ENCODE peak calls at places on chromosome 22, in six cellular contexts. N is stimulated activated CD8-positive, alpha-beta memory T cell treated with anti-CD3 and anti-CD28 coated beads, Interleukin-15, amount 100 ng/mL, for 48 hours; W is pancreas; K is SK-MEL-5; H is Kasumi-1; P is body of pancreas. U is an unnamed sample.

GRCh38 chr22:25970996-25971811 is 198.1 kb upstream of the SEZ6L start:
- DNase-seq in N (no peak), W (no peak), K (no peak), H (no peak), P (no peak), U (no peak)

GRCh38 chr22:44313385-44314006 is 745 bp upstream of the SHISAL1 start:
- DNase-seq in N (no peak), W (no peak), K (no peak), H (no peak), P (no peak), U (no peak)

GRCh38 chr22:23077627-23078461 is 7.5 kb downstream of the GNAZ start:
- DNase-seq in N (no peak), W (no peak), K (no peak), H (no peak), P (peak), U (no peak)

GRCh38 chr22:49648053-49648452 is 179.6 kb downstream of the BRD1 start:
- DNase-seq in N (no peak), W (no peak), K (no peak), H (no peak), P (no peak), U (no peak)

GRCh38 chr22:28600546-28601143 is 79.0 kb downstream of the TTC28 start:
- DNase-seq in N (no peak), W (no peak), K (peak), H (peak), P (no peak), U (no peak)

GRCh38 chr22:20130739-20131592 is 638 bp upstream of the ZDHHC8 start:
- DNase-seq in N (peak), W (peak), K (peak), H (peak), P (peak), U (peak)

GRCh38 chr22:45966320-45966891 is 10.6 kb downstream of the WNT7B start:
- DNase-seq in N (no peak), W (no peak), K (no peak), H (peak), P (peak), U (peak)

GRCh38 chr22:44304354-44304753 is 8.4 kb downstream of the SHISAL1 start:
- DNase-seq in N (no peak), W (no peak), K (peak), H (no peak), P (no peak), U (no peak)

GRCh38 chr22:38872172-38872830 is at the start of gene CBX6:
- DNase-seq in N (peak), W (peak), K (peak), H (peak), P (peak), U (peak)

GRCh38 chr22:36790648-36791047 is 14.7 kb upstream of the IFT27 start:
- DNase-seq in N (peak), W (no peak), K (no peak), H (no peak), P (no peak), U (no peak)

GRCh38 chr22:38700789-38701628 is at the start of gene JOSD1:
- DNase-seq in N (peak), W (peak), K (peak), H (peak), P (peak), U (peak)

GRCh38 chr22:40609216-40609615 is 27.3 kb downstream of the MRTFA start:
- DNase-seq in N (no peak), W (no peak), K (no peak), H (no peak), P (no peak), U (no peak)

U was measured in lung.